ENCODE peak calls at places on chromosomes 2 and 18, in ten cellular contexts. Y, I, X, R, G, W, S, C, P and D are unnamed samples.

GRCh38 chr18:43888601-43889000 is 611.3 kb upstream of the SYT4 start:
- DNase-seq in I (no peak), C (peak), S (no peak), W (no peak), P (no peak), R (peak), Y (no peak), G (peak), X (no peak), D (no peak)

GRCh38 chr2:161418715-161419337 is 2.7 kb downstream of the TBR1 start:
- DNase-seq in Y (no peak), R (no peak), C (no peak), I (no peak), W (no peak), S (peak), G (no peak), X (no peak), P (no peak), D (no peak)

GRCh38 chr2:202164409-202164808 is 74.0 kb downstream of the SUMO1 start:
- DNase-seq in G (no peak), C (peak), W (no peak), I (no peak), P (no peak), X (no peak), R (no peak), Y (no peak), S (no peak), D (no peak)

GRCh38 chr2:183665403-183665802 is 541.2 kb downstream of the NUP35 start:
- DNase-seq in R (peak), S (peak), X (no peak), W (no peak), I (no peak), G (no peak), Y (no peak), P (no peak), C (no peak), D (no peak)

GRCh38 chr18:34352385-34353163 is 127.9 kb upstream of the NOL4 start:
- DNase-seq in P (no peak), S (peak), X (no peak), G (no peak), C (no peak), W (no peak), I (no peak), Y (no peak), R (no peak), D (no peak)

GRCh38 chr2:231039821-231040364 is 2.6 kb downstream of the C2orf72 start:
- DNase-seq in S (peak), W (no peak), C (no peak), G (no peak), Y (no peak), I (no peak), P (no peak), R (no peak), X (no peak), D (no peak)

GRCh38 chr2:242098445-242099128 is 229.1 kb downstream of the RTP5 start:
- DNase-seq in G (peak), C (peak), W (no peak), I (no peak), S (no peak), Y (no peak), X (no peak), P (no peak), R (no peak), D (peak)

GRCh38 chr2:69933839-69934613 is 19.1 kb downstream of the MXD1 start:
- DNase-seq in Y (no peak), X (no peak), G (peak), P (no peak), W (no peak), C (peak), I (no peak), S (no peak), R (peak), D (peak)

GRCh38 chr2:1813371-1813770 is 69.1 kb upstream of the PXDN start:
- DNase-seq in X (no peak), S (no peak), I (no peak), R (no peak), C (no peak), P (no peak), G (no peak), Y (no peak), W (no peak), D (no peak)

GRCh38 chr2:105775809-105776559 is 31.3 kb downstream of the NCK2 start:
- DNase-seq in I (no peak), W (no peak), P (peak), C (no peak), G (no peak), R (no peak), Y (no peak), S (no peak), X (no peak), D (no peak)

GRCh38 chr2:20391951-20392699 is 41.5 kb upstream of the PUM2 start:
- DNase-seq in W (no peak), R (no peak), X (no peak), Y (no peak), I (no peak), S (no peak), P (no peak), G (no peak), C (no peak), D (peak)

GRCh38 chr2:199455533-199456382 is 2.0 kb downstream of the SATB2 start:
- DNase-seq in I (peak), W (peak), R (peak), G (no peak), S (peak), C (peak), X (no peak), P (no peak), Y (no peak), D (peak)

GRCh38 chr18:4430836-4431235 is 24.3 kb downstream of the DLGAP1 start:
- DNase-seq in X (no peak), Y (no peak), P (no peak), C (no peak), G (no peak), I (no peak), S (no peak), R (no peak), W (no peak), D (no peak)

GRCh38 chr18:57898506-57899124 is 95.5 kb upstream of the ATP8B1 start:
- DNase-seq in P (no peak), R (peak), C (peak), G (peak), W (no peak), S (no peak), X (no peak), I (no peak), Y (no peak), D (peak)

GRCh38 chr2:71454221-71455010 is 1.1 kb downstream of the DYSF start:
- DNase-seq in S (no peak), Y (no peak), G (no peak), C (no peak), X (no peak), I (no peak), P (no peak), W (peak), R (no peak), D (no peak)

GRCh38 chr2:241062342-241063092 is 39.6 kb downstream of the MTERF4 start:
- DNase-seq in I (no peak), Y (no peak), C (no peak), W (peak), G (no peak), X (no peak), P (no peak), S (no peak), R (no peak), D (peak)

GRCh38 chr18:50091495-50092249 is 103.3 kb downstream of the MYO5B start:
- DNase-seq in S (peak), W (no peak), X (no peak), P (no peak), I (no peak), G (peak), Y (no peak), R (peak), C (no peak), D (no peak)

GRCh38 chr2:62811972-62812371 is 106.5 kb downstream of the EHBP1 start:
- DNase-seq in Y (no peak), X (no peak), I (no peak), R (no peak), S (no peak), W (no peak), G (no peak), P (no peak), C (no peak), D (no peak)

GRCh38 chr2:230865766-230866703 is 1.3 kb downstream of the ITM2C start:
- DNase-seq in W (no peak), S (peak), G (no peak), P (no peak), C (no peak), Y (peak), X (peak), I (peak), R (no peak), D (peak)

GRCh38 chr18:6672909-6673308 is 56.6 kb upstream of the ARHGAP28 start:
- DNase-seq in Y (no peak), I (no peak), P (no peak), R (no peak), G (no peak), S (no peak), W (no peak), C (no peak), X (no peak), D (no peak)

GRCh38 chr2:166057363-166058169 is 70.3 kb downstream of the SCN1A start:
- DNase-seq in W (no peak), G (peak), I (no peak), S (no peak), P (no peak), R (peak), X (no peak), C (peak), Y (no peak), D (no peak)

GRCh38 chr2:197871780-197872456 is 67.5 kb downstream of the PLCL1 start:
- DNase-seq in I (no peak), S (no peak), G (no peak), C (no peak), R (no peak), X (no peak), W (no peak), P (no peak), Y (no peak), D (no peak)

GRCh38 chr18:36525913-36526312 is 228.4 kb downstream of the FHOD3 start:
- DNase-seq in Y (no peak), W (no peak), G (no peak), R (no peak), I (no peak), P (no peak), X (no peak), S (no peak), C (no peak), D (no peak)

GRCh38 chr2:232419245-232420072 is 12.8 kb downstream of the ALPG start:
- DNase-seq in Y (no peak), S (no peak), C (no peak), W (peak), X (no peak), I (no peak), G (no peak), R (no peak), P (no peak), D (no peak)

GRCh38 chr2:217142649-217143266 is 282.9 kb upstream of the TNP1 start:
- DNase-seq in S (peak), W (no peak), I (no peak), Y (peak), R (no peak), G (peak), C (peak), X (no peak), P (no peak), D (peak)
- TF ChIP-seq CTCF in S (no peak), W (no peak), I (no peak), Y (peak), R (peak), G (peak), C (peak), X (peak), P (no peak), D (peak)

DNA sequence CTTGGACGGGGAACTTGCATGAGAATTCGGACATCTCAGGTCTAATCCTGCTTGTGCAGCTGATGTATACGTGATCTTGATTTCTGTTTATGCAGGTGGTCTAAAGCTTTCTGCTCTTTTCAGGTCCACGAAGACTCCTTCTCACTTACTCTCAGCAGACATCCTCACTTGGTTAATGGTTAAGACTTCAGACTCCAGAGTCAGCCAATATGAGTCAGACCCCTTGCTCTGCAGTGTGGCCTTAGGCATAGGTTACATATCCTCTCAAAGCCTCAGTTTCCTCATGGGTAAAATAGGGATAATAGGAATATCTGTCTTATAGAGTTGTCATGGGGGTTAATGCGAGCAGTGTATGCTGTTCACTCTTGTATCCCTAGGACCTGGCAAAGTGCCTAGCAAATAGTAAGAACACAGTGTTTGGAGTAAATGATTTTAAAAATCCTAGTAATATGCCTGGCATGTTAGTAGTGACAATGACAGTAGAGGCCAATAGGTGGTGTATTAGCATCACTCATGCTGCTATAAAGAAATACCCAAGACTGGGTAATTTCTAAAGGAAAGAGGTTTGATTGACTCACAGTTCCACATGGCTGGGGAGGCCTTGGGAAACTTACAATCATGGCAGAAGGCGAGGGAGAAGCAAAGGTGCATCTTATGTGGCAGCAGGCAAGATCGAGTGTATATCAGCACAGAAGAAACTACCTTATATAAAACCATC is 42.3 kb downstream of the XRCC5 start:
- DNase-seq in P (no peak), X (no peak), S (no peak), R (no peak), C (peak), Y (no peak), G (peak), I (no peak), W (no peak), D (no peak)
- TF ChIP-seq CTCF in P (no peak), X (no peak), S (no peak), R (no peak), C (no peak), Y (peak), G (no peak), I (no peak), W (no peak), D (no peak)

DNA sequence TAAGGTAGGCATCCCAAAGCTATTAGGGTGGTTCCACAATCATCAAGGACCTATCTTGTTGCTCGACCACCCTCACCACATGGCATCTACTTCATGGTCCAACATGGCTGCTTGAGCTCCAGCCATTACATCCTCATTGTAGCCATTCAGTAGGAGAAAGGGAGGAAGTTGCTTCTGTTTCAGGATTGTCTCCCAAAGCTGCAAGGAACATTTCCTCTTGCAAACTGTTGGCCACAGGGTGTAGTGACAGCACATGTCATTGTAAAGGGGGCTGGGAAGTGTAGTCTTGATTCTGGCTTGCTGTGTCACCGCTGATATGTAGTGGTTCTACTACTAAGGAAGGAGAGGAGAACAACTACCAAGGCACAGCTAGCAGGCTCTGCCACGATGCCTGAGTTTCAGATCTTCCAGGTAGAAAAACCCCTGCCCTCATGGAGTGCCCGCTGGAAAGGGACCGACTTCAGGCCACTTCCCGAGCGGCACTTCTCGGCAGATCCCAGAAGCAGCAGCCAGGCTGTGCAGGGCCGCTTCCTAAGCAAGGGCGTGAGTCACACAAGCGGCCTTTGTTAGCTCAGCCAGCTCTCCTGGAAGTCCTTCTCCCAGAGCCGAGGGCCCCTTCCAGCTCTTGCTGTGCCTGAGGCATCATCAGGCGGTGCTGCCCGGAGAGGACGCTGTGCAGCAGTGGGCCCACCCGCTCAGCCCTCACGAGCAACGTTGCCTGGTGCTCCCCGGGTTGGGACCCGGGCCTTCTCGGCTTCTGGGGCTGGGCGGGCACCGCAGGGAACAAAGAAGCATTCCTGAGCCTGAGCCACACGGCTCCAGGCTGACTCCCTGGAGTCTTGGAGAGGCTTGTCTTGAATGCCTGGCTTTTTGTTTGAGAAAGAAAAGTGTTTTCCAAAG is 58.2 kb downstream of the HS6ST1 start:
- DNase-seq in W (no peak), X (peak), I (peak), G (peak), S (no peak), Y (no peak), C (peak), R (peak), P (no peak), D (peak)
- TF ChIP-seq CTCF in W (no peak), X (no peak), I (no peak), G (peak), S (no peak), Y (no peak), C (peak), R (no peak), P (no peak), D (peak)

DNA sequence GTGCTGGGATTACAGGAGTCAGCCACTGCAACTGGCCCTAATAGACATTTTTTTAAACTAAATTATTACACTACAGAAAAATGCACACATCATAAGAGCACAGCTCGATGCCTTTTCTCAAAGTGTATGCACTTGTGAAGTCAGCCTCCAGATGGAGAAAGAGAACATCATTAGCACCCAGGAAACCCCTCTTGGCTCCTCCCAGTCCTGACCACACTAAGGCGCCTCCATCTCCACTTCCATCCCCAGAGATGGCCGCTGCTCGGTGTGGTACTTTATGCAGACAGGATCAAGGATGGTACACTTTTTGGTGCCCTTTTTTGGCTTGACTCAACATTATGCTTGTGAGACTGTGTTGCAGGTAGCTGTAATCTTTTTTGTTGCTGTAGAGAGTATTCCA is 34.8 kb downstream of the RRM2 start:
- DNase-seq in C (no peak), X (no peak), W (no peak), I (no peak), S (no peak), R (no peak), P (no peak), Y (no peak), G (no peak), D (no peak)
- TF ChIP-seq CTCF in C (no peak), X (no peak), W (no peak), I (no peak), S (no peak), R (no peak), P (no peak), Y (peak), G (no peak), D (no peak)

DNA sequence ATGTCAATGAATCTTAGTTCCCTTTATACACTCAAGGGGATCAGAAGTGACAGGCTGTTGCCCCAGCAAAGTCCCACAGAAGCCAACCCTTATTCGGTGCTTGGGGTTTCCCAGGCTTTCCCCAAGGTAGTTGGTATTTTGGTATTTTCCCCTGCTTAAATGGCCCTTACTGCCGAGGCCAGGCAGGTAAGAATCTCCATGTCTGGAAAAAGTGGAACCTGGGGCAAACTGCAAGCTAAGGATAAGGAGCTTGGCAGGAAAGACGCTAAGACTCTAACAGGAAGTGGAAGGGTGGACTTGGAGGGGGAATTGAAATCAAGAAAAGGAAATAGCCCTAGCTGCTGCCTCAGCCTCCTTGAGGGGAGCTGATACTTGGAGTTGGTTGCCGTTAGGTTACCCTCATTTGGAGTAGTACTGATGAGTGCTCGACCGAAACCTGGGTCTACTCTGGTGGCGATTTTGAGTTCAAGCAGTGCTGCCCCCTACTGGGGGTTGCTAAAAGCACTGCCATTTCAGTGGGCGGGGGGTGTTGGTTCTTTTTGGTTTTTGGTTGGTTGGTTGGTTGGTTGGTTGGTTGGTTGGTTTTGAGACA is 3.3 kb upstream of the GPBAR1 start:
- DNase-seq in G (no peak), S (no peak), I (no peak), Y (no peak), X (no peak), W (no peak), R (no peak), C (no peak), P (peak), D (no peak)
- TF ChIP-seq CTCF in G (peak), S (no peak), I (peak), Y (peak), X (peak), W (peak), R (peak), C (peak), P (no peak), D (peak)

DNA sequence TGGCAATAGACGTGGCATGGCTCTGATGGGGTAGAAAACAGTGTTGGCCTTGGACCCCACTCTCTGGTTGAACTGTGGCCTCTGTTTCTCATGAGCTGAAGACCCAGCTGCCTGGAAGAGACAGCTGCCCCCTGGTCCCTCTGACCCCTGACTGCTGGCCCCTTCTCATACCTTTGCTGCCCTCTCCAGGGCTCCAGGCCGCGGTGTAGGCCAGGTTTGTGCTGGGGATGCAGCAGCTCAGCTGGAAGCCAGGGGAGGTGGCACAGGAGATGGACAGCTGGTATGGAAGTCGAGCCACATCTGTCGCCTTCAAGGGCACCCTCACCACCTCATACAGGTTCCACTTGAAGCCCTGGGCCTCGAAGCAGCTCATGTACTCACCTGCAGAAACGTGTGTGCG is 31.7 kb upstream of the SELENOI start:
- DNase-seq in C (no peak), X (no peak), S (no peak), P (no peak), R (no peak), I (no peak), G (no peak), W (no peak), Y (no peak), D (no peak)
- TF ChIP-seq CTCF in C (no peak), X (no peak), S (no peak), P (no peak), R (no peak), I (no peak), G (no peak), W (no peak), Y (no peak), D (peak)